ENCODE peak calls at places on chromosomes 3 and 15, in seven cellular contexts. One of them, this sample, is unnamed.
A peak's percentile ranks its signal among the peaks of the same experiment; 100 is the strongest.

GRCh38 chr3:124650798-124651197 is 79.5 kb upstream of the UMPS start:
- DNase-seq in IMR-90: no peak
- DNase-seq in mesenchymal stem cell: no peak
- DNase-seq in H9: no peak
- DNase-seq in H1: no peak
- DNase-seq in mesendoderm: no peak
- DNase-seq in trophoblast cell: no peak
- DNase-seq in this sample: no peak

GRCh38 chr15:63634154-63634553 is 37.0 kb downstream of the FBXL22 start:
- DNase-seq in IMR-90: no peak
- DNase-seq in mesenchymal stem cell: no peak
- DNase-seq in H9: no peak
- DNase-seq in H1: no peak
- DNase-seq in mesendoderm: no peak
- DNase-seq in trophoblast cell: no peak
- DNase-seq in this sample: no peak

GRCh38 chr3:197002701-197003454 is 26.7 kb downstream of the MELTF start:
- DNase-seq in IMR-90: peak; percentile 52
- DNase-seq in mesenchymal stem cell: peak; percentile 64
- DNase-seq in H9: peak; percentile 55
- DNase-seq in H1: peak; percentile 81
- DNase-seq in mesendoderm: peak; percentile 59
- DNase-seq in trophoblast cell: peak; percentile 76
- DNase-seq in this sample: peak; percentile 63

GRCh38 chr15:51878446-51879386 is 49.3 kb downstream of the TMOD3 start:
- DNase-seq in IMR-90: peak; percentile 62
- DNase-seq in mesenchymal stem cell: peak; percentile 89
- DNase-seq in H9: no peak
- DNase-seq in H1: no peak
- DNase-seq in mesendoderm: peak; percentile 13
- DNase-seq in trophoblast cell: peak; percentile 69
- DNase-seq in this sample: no peak

GRCh38 chr3:117526485-117527079 is 817.0 kb downstream of the TUSC7 start:
- DNase-seq in IMR-90: peak; percentile 55
- DNase-seq in mesenchymal stem cell: peak; percentile 40
- DNase-seq in H9: no peak
- DNase-seq in H1: no peak
- DNase-seq in mesendoderm: peak; percentile 27
- DNase-seq in trophoblast cell: peak; percentile 60
- DNase-seq in this sample: no peak

GRCh38 chr15:92097473-92098178 is 244.1 kb downstream of the SLCO3A1 start:
- DNase-seq in IMR-90: peak; percentile 46
- DNase-seq in mesenchymal stem cell: peak; percentile 20
- DNase-seq in H9: peak; percentile 85
- DNase-seq in H1: peak; percentile 74
- DNase-seq in mesendoderm: peak; percentile 84
- DNase-seq in trophoblast cell: peak; percentile 75
- DNase-seq in this sample: peak; percentile 68

GRCh38 chr3:158737987-158738615 is 5.8 kb upstream of the RARRES1 start:
- DNase-seq in IMR-90: peak; percentile 91
- DNase-seq in mesenchymal stem cell: no peak
- DNase-seq in H9: no peak
- DNase-seq in H1: no peak
- DNase-seq in mesendoderm: no peak
- DNase-seq in trophoblast cell: no peak
- DNase-seq in this sample: no peak

GRCh38 chr3:133825969-133826727 is 20.5 kb downstream of the SRPRB start:
- DNase-seq in IMR-90: no peak
- DNase-seq in mesenchymal stem cell: no peak
- DNase-seq in H9: no peak
- DNase-seq in H1: peak; percentile 39
- DNase-seq in mesendoderm: no peak
- DNase-seq in trophoblast cell: no peak
- DNase-seq in this sample: no peak

GRCh38 chr3:43531835-43532234 is 90.0 kb downstream of the ANO10 start:
- DNase-seq in IMR-90: peak; percentile 78
- DNase-seq in mesenchymal stem cell: peak; percentile 20
- DNase-seq in H9: no peak
- DNase-seq in H1: no peak
- DNase-seq in mesendoderm: no peak
- DNase-seq in trophoblast cell: no peak
- DNase-seq in this sample: no peak

GRCh38 chr3:149216195-149216869 is 5.3 kb downstream of the CP start:
- DNase-seq in IMR-90: no peak
- DNase-seq in mesenchymal stem cell: peak; percentile 54
- DNase-seq in H9: no peak
- DNase-seq in H1: no peak
- DNase-seq in mesendoderm: no peak
- DNase-seq in trophoblast cell: no peak
- DNase-seq in this sample: no peak

GRCh38 chr3:63872135-63872924 is 8.7 kb downstream of the ATXN7 start:
- DNase-seq in IMR-90: peak; percentile 92
- DNase-seq in mesenchymal stem cell: peak; percentile 79
- DNase-seq in H9: no peak
- DNase-seq in H1: no peak
- DNase-seq in mesendoderm: peak; percentile 79
- DNase-seq in trophoblast cell: peak; percentile 88
- DNase-seq in this sample: no peak

GRCh38 chr3:168618827-168619226 is 523.1 kb upstream of the GOLIM4 start:
- DNase-seq in IMR-90: no peak
- DNase-seq in mesenchymal stem cell: no peak
- DNase-seq in H9: no peak
- DNase-seq in H1: no peak
- DNase-seq in mesendoderm: peak; percentile 29
- DNase-seq in trophoblast cell: no peak
- DNase-seq in this sample: no peak

GRCh38 chr3:137035631-137036030 is 77.8 kb downstream of the IL20RB start:
- DNase-seq in IMR-90: peak; percentile 19
- DNase-seq in mesenchymal stem cell: peak; percentile 21
- DNase-seq in H9: peak; percentile 70
- DNase-seq in H1: peak; percentile 63
- DNase-seq in mesendoderm: peak; percentile 76
- DNase-seq in trophoblast cell: peak; percentile 9
- DNase-seq in this sample: no peak

GRCh38 chr15:88835119-88835518 is 31.9 kb downstream of the ACAN start:
- DNase-seq in IMR-90: peak; percentile 10
- DNase-seq in mesenchymal stem cell: no peak
- DNase-seq in H9: no peak
- DNase-seq in H1: no peak
- DNase-seq in mesendoderm: no peak
- DNase-seq in trophoblast cell: no peak
- DNase-seq in this sample: no peak

GRCh38 chr3:11770477-11771381 is 76.0 kb downstream of the TAMM41 start:
- DNase-seq in IMR-90: peak; percentile 87
- DNase-seq in mesenchymal stem cell: peak; percentile 67
- DNase-seq in H9: peak; percentile 95
- DNase-seq in H1: peak; percentile 69
- DNase-seq in mesendoderm: peak; percentile 98
- DNase-seq in trophoblast cell: peak; percentile 98
- DNase-seq in this sample: peak; percentile 56

GRCh38 chr3:117348881-117349280 is 639.3 kb downstream of the TUSC7 start:
- DNase-seq in IMR-90: no peak
- DNase-seq in mesenchymal stem cell: no peak
- DNase-seq in H9: no peak
- DNase-seq in H1: no peak
- DNase-seq in mesendoderm: no peak
- DNase-seq in trophoblast cell: no peak
- DNase-seq in this sample: no peak

GRCh38 chr3:14602804-14603644 is 48.5 kb upstream of the CCDC174 start:
- DNase-seq in IMR-90: no peak
- DNase-seq in mesenchymal stem cell: no peak
- DNase-seq in H9: no peak
- DNase-seq in H1: no peak
- DNase-seq in mesendoderm: no peak
- DNase-seq in trophoblast cell: peak; percentile 57
- DNase-seq in this sample: no peak

GRCh38 chr3:58603606-58604005 is 26.4 kb upstream of the FAM107A start:
- DNase-seq in IMR-90: no peak
- DNase-seq in mesenchymal stem cell: no peak
- DNase-seq in H9: no peak
- DNase-seq in H1: no peak
- DNase-seq in mesendoderm: no peak
- DNase-seq in trophoblast cell: no peak
- DNase-seq in this sample: no peak

GRCh38 chr15:28021281-28022039 is 77.7 kb downstream of the OCA2 start:
- DNase-seq in IMR-90: peak; percentile 48
- DNase-seq in mesenchymal stem cell: peak; percentile 32
- DNase-seq in H9: peak; percentile 79
- DNase-seq in H1: peak; percentile 73
- DNase-seq in mesendoderm: peak; percentile 86
- DNase-seq in trophoblast cell: peak; percentile 16
- DNase-seq in this sample: peak; percentile 20

GRCh38 chr3:47850062-47850802 is 47.3 kb downstream of the DHX30 start:
- DNase-seq in IMR-90: peak; percentile 49
- DNase-seq in mesenchymal stem cell: peak; percentile 58
- DNase-seq in H9: no peak
- DNase-seq in H1: peak; percentile 52
- DNase-seq in mesendoderm: peak; percentile 35
- DNase-seq in trophoblast cell: no peak
- DNase-seq in this sample: no peak

GRCh38 chr3:47854267-47854666 is 51.3 kb downstream of the DHX30 start:
- DNase-seq in IMR-90: no peak
- DNase-seq in mesenchymal stem cell: no peak
- DNase-seq in H9: no peak
- DNase-seq in H1: no peak
- DNase-seq in mesendoderm: no peak
- DNase-seq in trophoblast cell: no peak
- DNase-seq in this sample: no peak

GRCh38 chr3:47852604-47853397 is 49.9 kb downstream of the DHX30 start:
- DNase-seq in IMR-90: no peak
- DNase-seq in mesenchymal stem cell: no peak
- DNase-seq in H9: no peak
- DNase-seq in H1: no peak
- DNase-seq in mesendoderm: no peak
- DNase-seq in trophoblast cell: no peak
- DNase-seq in this sample: no peak

GRCh38 chr3:47850803-47851417 is 48.0 kb downstream of the DHX30 start:
- DNase-seq in IMR-90: no peak
- DNase-seq in mesenchymal stem cell: no peak
- DNase-seq in H9: no peak
- DNase-seq in H1: peak; percentile 46
- DNase-seq in mesendoderm: no peak
- DNase-seq in trophoblast cell: no peak
- DNase-seq in this sample: no peak

DNA sequence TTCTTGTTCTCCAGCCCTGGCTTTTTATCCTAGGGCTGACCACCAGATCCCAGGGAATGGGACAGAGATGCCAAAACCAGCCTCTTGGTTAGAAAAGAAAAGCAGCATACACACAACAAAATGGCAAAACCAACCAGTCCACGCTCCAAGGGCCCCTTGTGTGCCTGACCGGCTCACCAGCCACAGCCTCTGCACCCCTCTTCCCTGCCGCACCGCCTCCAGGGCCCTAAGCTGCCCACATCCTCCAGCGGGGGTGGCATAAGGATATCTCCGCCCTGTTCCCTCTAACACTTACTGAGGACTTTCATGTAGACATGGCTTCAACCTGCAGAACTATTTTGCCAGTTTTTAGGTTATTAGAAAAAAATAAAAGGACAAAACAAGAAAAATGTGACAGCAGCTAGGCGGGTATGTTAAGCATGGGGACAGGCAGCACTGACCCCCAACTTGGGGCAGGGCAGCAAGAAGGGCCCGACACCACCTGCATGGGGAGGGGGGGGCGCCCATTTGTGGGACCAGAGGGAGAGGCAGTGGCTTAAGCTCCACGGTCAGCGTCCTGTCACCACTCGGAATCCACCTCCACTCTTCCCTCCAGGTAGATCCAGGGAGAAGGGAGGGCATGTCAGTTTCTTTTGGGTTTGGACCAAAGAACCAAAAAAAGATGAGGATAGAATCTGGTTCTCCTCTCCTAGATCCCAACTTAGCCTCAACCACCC is 49.1 kb downstream of the DHX30 start:
- DNase-seq in IMR-90: no peak
- DNase-seq in mesenchymal stem cell: no peak
- DNase-seq in H9: no peak
- DNase-seq in H1: no peak
- DNase-seq in mesendoderm: no peak
- DNase-seq in trophoblast cell: no peak
- DNase-seq in this sample: no peak
- H3K18ac ChIP-seq in IMR-90: no peak overlapping the region
- H3K18ac ChIP-seq in mesenchymal stem cell: no peak overlapping the region
- H3K18ac ChIP-seq in H9: no peak overlapping the region
- H3K18ac ChIP-seq in H1: no peak overlapping the region
- H3K18ac ChIP-seq in mesendoderm: no peak overlapping the region
- H3K18ac ChIP-seq in trophoblast cell: no peak overlapping the region
- H3K18ac ChIP-seq in this sample: no peak overlapping the region

GRCh38 chr3:46370784-46371183 is at the start of gene CCR5:
- DNase-seq in IMR-90: no peak
- DNase-seq in mesenchymal stem cell: no peak
- DNase-seq in H9: no peak
- DNase-seq in H1: no peak
- DNase-seq in mesendoderm: no peak
- DNase-seq in trophoblast cell: peak; percentile 77
- DNase-seq in this sample: no peak
- H3K18ac ChIP-seq in IMR-90: no peak within 1 kb of the TSS
- H3K18ac ChIP-seq in mesenchymal stem cell: no peak within 1 kb of the TSS
- H3K18ac ChIP-seq in H9: no peak within 1 kb of the TSS
- H3K18ac ChIP-seq in H1: no peak within 1 kb of the TSS
- H3K18ac ChIP-seq in mesendoderm: no peak within 1 kb of the TSS
- H3K18ac ChIP-seq in trophoblast cell: no peak within 1 kb of the TSS
- H3K18ac ChIP-seq in this sample: no peak within 1 kb of the TSS

DNA sequence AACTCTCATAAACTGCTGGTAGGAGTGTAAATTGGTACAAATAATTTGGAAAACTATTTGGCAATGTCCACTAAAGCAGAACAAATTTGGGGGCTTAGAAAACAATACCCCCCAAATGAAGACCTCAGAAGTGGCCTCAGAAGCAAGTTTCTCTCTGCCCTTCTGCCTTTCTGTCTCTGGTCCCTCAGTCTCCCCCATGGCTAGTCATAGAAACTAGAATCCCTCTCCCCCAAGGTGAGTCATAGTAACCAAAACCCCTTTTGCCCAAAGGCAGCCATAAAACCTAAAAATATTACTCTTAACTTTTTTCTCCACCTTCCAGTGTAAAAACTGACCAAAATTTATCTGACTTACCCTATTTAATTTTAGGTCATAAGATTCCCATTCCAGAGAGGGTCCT is 350.7 kb upstream of the LRRC3B start:
- DNase-seq in IMR-90: no peak
- DNase-seq in mesenchymal stem cell: no peak
- DNase-seq in H9: no peak
- DNase-seq in H1: no peak
- DNase-seq in mesendoderm: no peak
- DNase-seq in trophoblast cell: no peak
- DNase-seq in this sample: no peak
- H3K18ac ChIP-seq in IMR-90: no peak overlapping the region
- H3K18ac ChIP-seq in mesenchymal stem cell: no peak overlapping the region
- H3K18ac ChIP-seq in H9: no peak overlapping the region
- H3K18ac ChIP-seq in H1: no peak overlapping the region
- H3K18ac ChIP-seq in mesendoderm: no peak overlapping the region
- H3K18ac ChIP-seq in trophoblast cell: no peak overlapping the region
- H3K18ac ChIP-seq in this sample: no peak overlapping the region

GRCh38 chr3:176041812-176042211 is 1155.5 kb downstream of the TBL1XR1 start:
- DNase-seq in IMR-90: peak; percentile 56
- DNase-seq in mesenchymal stem cell: no peak
- DNase-seq in H9: no peak
- DNase-seq in H1: no peak
- DNase-seq in mesendoderm: peak; percentile 14
- DNase-seq in trophoblast cell: peak; percentile 88
- DNase-seq in this sample: no peak
- H3K18ac ChIP-seq in IMR-90: no peak overlapping the region
- H3K18ac ChIP-seq in mesenchymal stem cell: no peak overlapping the region
- H3K18ac ChIP-seq in H9: no peak overlapping the region
- H3K18ac ChIP-seq in H1: no peak overlapping the region
- H3K18ac ChIP-seq in mesendoderm: no peak overlapping the region
- H3K18ac ChIP-seq in trophoblast cell: no peak overlapping the region
- H3K18ac ChIP-seq in this sample: no peak overlapping the region

This sample was measured in neuronal stem cell.